ENCODE peak calls at places on chromosomes 6 and 20, in five cellular contexts. V is GM12892; R is activated CD8-positive, alpha-beta memory T cell treated with anti-CD3 and anti-CD28 coated beads for 4 hours; Y is Jurkat, Clone E6-1; H is NCI-H1048. J is an unnamed sample.

GRCh38 chr20:47785900-47786762 is 850 bp upstream of the SULF2 start:
- DNase-seq in V (peak), R (no peak), Y (no peak), H (no peak), J (no peak)

GRCh38 chr6:161279677-161280365 is 6.0 kb upstream of the AGPAT4 start:
- DNase-seq in V (no peak), R (no peak), Y (no peak), H (no peak), J (no peak)

GRCh38 chr20:57709823-57710799 is at the start of gene PMEPA1:
- DNase-seq in V (peak), R (peak), Y (peak), H (peak), J (no peak)

GRCh38 chr20:58619847-58620431 is 31.1 kb upstream of the STX16 start:
- DNase-seq in V (no peak), R (no peak), Y (peak), H (no peak), J (peak)

GRCh38 chr6:163226836-163227485 is 187.6 kb upstream of the QKI start:
- DNase-seq in V (no peak), R (no peak), Y (no peak), H (no peak), J (no peak)

GRCh38 chr20:61494763-61495595 is 242.9 kb downstream of the CDH4 start:
- DNase-seq in V (no peak), R (no peak), Y (no peak), H (no peak), J (no peak)

GRCh38 chr20:56222945-56223344 is 25.6 kb upstream of the MC3R start:
- DNase-seq in V (no peak), R (no peak), Y (no peak), H (no peak), J (no peak)

GRCh38 chr6:164401871-164402270 is 907.5 kb downstream of the C6orf118 start:
- DNase-seq in V (no peak), R (no peak), Y (no peak), H (no peak), J (no peak)

GRCh38 chr20:23585449-23585807 is 17.1 kb upstream of the CST9L start:
- DNase-seq in V (no peak), R (no peak), Y (no peak), H (no peak), J (no peak)

GRCh38 chr6:6897140-6897539 is 210.6 kb upstream of the RREB1 start:
- DNase-seq in V (no peak), R (no peak), Y (no peak), H (no peak), J (no peak)

GRCh38 chr20:57695012-57695411 is 14.8 kb downstream of the PMEPA1 start:
- DNase-seq in V (no peak), R (no peak), Y (no peak), H (no peak), J (no peak)

GRCh38 chr6:16670183-16670582 is 91.1 kb downstream of the ATXN1 start:
- DNase-seq in V (no peak), R (no peak), Y (no peak), H (no peak), J (no peak)

GRCh38 chr6:43669922-43670622 is 17.5 kb downstream of the MRPS18A start:
- DNase-seq in V (no peak), R (no peak), Y (peak), H (no peak), J (no peak)

GRCh38 chr20:52814371-52814770 is 157.8 kb upstream of the TSHZ2 start:
- DNase-seq in V (no peak), R (no peak), Y (no peak), H (no peak), J (no peak)

GRCh38 chr6:16324184-16324583 is 85.8 kb downstream of the GMPR start:
- DNase-seq in V (no peak), R (no peak), Y (no peak), H (no peak), J (no peak)

GRCh38 chr6:27503436-27504030 is 30.6 kb upstream of the ZNF184 start:
- DNase-seq in V (no peak), R (peak), Y (peak), H (no peak), J (peak)

GRCh38 chr6:105164418-105164817 is 15.4 kb downstream of the POPDC3 start:
- DNase-seq in V (no peak), R (no peak), Y (no peak), H (no peak), J (no peak)

GRCh38 chr6:42929928-42930360 is 664 bp downstream of the CNPY3 start:
- DNase-seq in V (peak), R (peak), Y (peak), H (no peak), J (peak)

J was measured in SK-N-MC.